ENCODE peak calls at places on chromosomes 7 and 10, in nine cellular contexts. One of them, this sample, is unnamed.

GRCh38 chr7:20839196-20839735 is 52.6 kb upstream of the SP8 start:
- DNase-seq in cardiac muscle cell: no peak
- DNase-seq in fibroblast of lung: no peak
- DNase-seq in CD8-positive, alpha-beta memory T cell: no peak
- DNase-seq in lower lobe of right lung: no peak
- DNase-seq in psoas muscle: no peak
- DNase-seq in adipocyte: no peak
- DNase-seq in right cardiac atrium: no peak
- DNase-seq in heart left ventricle: no peak
- DNase-seq in this sample: no peak

GRCh38 chr7:95246935-95247370 is 77.4 kb downstream of the PON1 start:
- DNase-seq in fibroblast of lung: peak; percentile 86
- DNase-seq in cardiac muscle cell: peak; percentile 90
- DNase-seq in heart left ventricle: no peak
- DNase-seq in psoas muscle: no peak
- DNase-seq in CD8-positive, alpha-beta memory T cell: peak; percentile 4
- DNase-seq in lower lobe of right lung: no peak
- DNase-seq in right cardiac atrium: peak; percentile 22
- DNase-seq in adipocyte: peak; percentile 85
- DNase-seq in this sample: no peak

GRCh38 chr10:73625884-73626753 is 15.2 kb downstream of the MYOZ1 start:
- DNase-seq in heart left ventricle: peak; percentile 93
- DNase-seq in lower lobe of right lung: peak; percentile 97
- DNase-seq in cardiac muscle cell: peak; percentile 98
- DNase-seq in CD8-positive, alpha-beta memory T cell: peak; percentile 92
- DNase-seq in adipocyte: peak; percentile 100
- DNase-seq in fibroblast of lung: peak; percentile 98
- DNase-seq in right cardiac atrium: peak; percentile 98
- DNase-seq in psoas muscle: peak; percentile 90
- DNase-seq in this sample: peak; percentile 91

GRCh38 chr10:68428396-68428795 is 21.3 kb upstream of the RUFY2 start:
- DNase-seq in adipocyte: no peak
- DNase-seq in cardiac muscle cell: no peak
- DNase-seq in lower lobe of right lung: no peak
- DNase-seq in CD8-positive, alpha-beta memory T cell: no peak
- DNase-seq in psoas muscle: no peak
- DNase-seq in heart left ventricle: no peak
- DNase-seq in right cardiac atrium: no peak
- DNase-seq in fibroblast of lung: peak; percentile 46
- DNase-seq in this sample: no peak

GRCh38 chr10:69912584-69912983 is 110.9 kb downstream of the COL13A1 start:
- DNase-seq in lower lobe of right lung: no peak
- DNase-seq in right cardiac atrium: no peak
- DNase-seq in CD8-positive, alpha-beta memory T cell: no peak
- DNase-seq in fibroblast of lung: peak; percentile 25
- DNase-seq in cardiac muscle cell: peak; percentile 24
- DNase-seq in heart left ventricle: no peak
- DNase-seq in psoas muscle: no peak
- DNase-seq in adipocyte: no peak
- DNase-seq in this sample: no peak

GRCh38 chr7:139618482-139619366 is 95.2 kb downstream of the CLEC2L start:
- DNase-seq in CD8-positive, alpha-beta memory T cell: peak; percentile 43
- DNase-seq in psoas muscle: no peak
- DNase-seq in right cardiac atrium: peak; percentile 79
- DNase-seq in lower lobe of right lung: no peak
- DNase-seq in cardiac muscle cell: peak; percentile 55
- DNase-seq in heart left ventricle: no peak
- DNase-seq in fibroblast of lung: peak; percentile 44
- DNase-seq in adipocyte: peak; percentile 70
- DNase-seq in this sample: peak; percentile 56

GRCh38 chr10:46236537-46236887 is 50.3 kb upstream of the ANTXRL start:
- DNase-seq in adipocyte: no peak
- DNase-seq in right cardiac atrium: no peak
- DNase-seq in heart left ventricle: no peak
- DNase-seq in CD8-positive, alpha-beta memory T cell: no peak
- DNase-seq in psoas muscle: no peak
- DNase-seq in fibroblast of lung: no peak
- DNase-seq in lower lobe of right lung: no peak
- DNase-seq in cardiac muscle cell: no peak
- DNase-seq in this sample: no peak

GRCh38 chr7:43954524-43955228 is 28.4 kb downstream of the UBE2D4 start:
- DNase-seq in CD8-positive, alpha-beta memory T cell: no peak
- DNase-seq in heart left ventricle: no peak
- DNase-seq in psoas muscle: no peak
- DNase-seq in adipocyte: peak; percentile 54
- DNase-seq in right cardiac atrium: no peak
- DNase-seq in fibroblast of lung: peak; percentile 66
- DNase-seq in cardiac muscle cell: peak; percentile 61
- DNase-seq in lower lobe of right lung: no peak
- DNase-seq in this sample: no peak

GRCh38 chr10:61899997-61900828 is 1.3 kb upstream of the ARID5B start:
- DNase-seq in adipocyte: peak; percentile 93
- DNase-seq in right cardiac atrium: peak; percentile 78
- DNase-seq in cardiac muscle cell: peak; percentile 84
- DNase-seq in fibroblast of lung: peak; percentile 92
- DNase-seq in CD8-positive, alpha-beta memory T cell: peak; percentile 60
- DNase-seq in psoas muscle: peak; percentile 48
- DNase-seq in heart left ventricle: peak; percentile 80
- DNase-seq in lower lobe of right lung: peak; percentile 77
- DNase-seq in this sample: peak; percentile 60

GRCh38 chr10:11245510-11245909 is 227.8 kb downstream of the CELF2 start:
- DNase-seq in fibroblast of lung: no peak
- DNase-seq in lower lobe of right lung: no peak
- DNase-seq in cardiac muscle cell: no peak
- DNase-seq in heart left ventricle: no peak
- DNase-seq in CD8-positive, alpha-beta memory T cell: no peak
- DNase-seq in right cardiac atrium: no peak
- DNase-seq in adipocyte: no peak
- DNase-seq in psoas muscle: no peak
- DNase-seq in this sample: no peak

GRCh38 chr10:99236627-99237309 is 1.1 kb upstream of the HPSE2 start:
- DNase-seq in lower lobe of right lung: no peak
- DNase-seq in adipocyte: no peak
- DNase-seq in right cardiac atrium: no peak
- DNase-seq in psoas muscle: no peak
- DNase-seq in CD8-positive, alpha-beta memory T cell: no peak
- DNase-seq in fibroblast of lung: no peak
- DNase-seq in cardiac muscle cell: no peak
- DNase-seq in heart left ventricle: no peak
- DNase-seq in this sample: no peak

GRCh38 chr7:142168746-142169145 is 57.2 kb downstream of the MGAM2 start:
- DNase-seq in fibroblast of lung: no peak
- DNase-seq in adipocyte: peak; percentile 38
- DNase-seq in cardiac muscle cell: no peak
- DNase-seq in CD8-positive, alpha-beta memory T cell: no peak
- DNase-seq in heart left ventricle: no peak
- DNase-seq in psoas muscle: no peak
- DNase-seq in lower lobe of right lung: no peak
- DNase-seq in right cardiac atrium: no peak
- DNase-seq in this sample: no peak

GRCh38 chr10:93478873-93479272 is 3.3 kb downstream of the MYOF start:
- DNase-seq in right cardiac atrium: no peak
- DNase-seq in CD8-positive, alpha-beta memory T cell: no peak
- DNase-seq in psoas muscle: no peak
- DNase-seq in cardiac muscle cell: no peak
- DNase-seq in fibroblast of lung: no peak
- DNase-seq in lower lobe of right lung: no peak
- DNase-seq in adipocyte: no peak
- DNase-seq in heart left ventricle: no peak
- DNase-seq in this sample: no peak

GRCh38 chr7:64371116-64371515 is 57.4 kb downstream of the ZNF736 start:
- DNase-seq in heart left ventricle: no peak
- DNase-seq in cardiac muscle cell: no peak
- DNase-seq in adipocyte: no peak
- DNase-seq in fibroblast of lung: no peak
- DNase-seq in CD8-positive, alpha-beta memory T cell: no peak
- DNase-seq in psoas muscle: no peak
- DNase-seq in lower lobe of right lung: no peak
- DNase-seq in right cardiac atrium: no peak
- DNase-seq in this sample: no peak

GRCh38 chr7:64373017-64373416 is 59.3 kb downstream of the ZNF736 start:
- DNase-seq in adipocyte: no peak
- DNase-seq in right cardiac atrium: no peak
- DNase-seq in lower lobe of right lung: no peak
- DNase-seq in psoas muscle: no peak
- DNase-seq in cardiac muscle cell: no peak
- DNase-seq in heart left ventricle: no peak
- DNase-seq in fibroblast of lung: no peak
- DNase-seq in CD8-positive, alpha-beta memory T cell: no peak
- DNase-seq in this sample: no peak
- H3K9me3 ChIP-seq in adipocyte: peaks cover 22% of the 10 kb centered on the region
- H3K9me3 ChIP-seq in right cardiac atrium: no peaks in the 10 kb centered on the region
- H3K9me3 ChIP-seq in lower lobe of right lung: peaks cover 21% of the 10 kb centered on the region
- H3K9me3 ChIP-seq in psoas muscle: peaks cover 7% of the 10 kb centered on the region
- H3K9me3 ChIP-seq in cardiac muscle cell: no peaks in the 10 kb centered on the region
- H3K9me3 ChIP-seq in heart left ventricle: no peaks in the 10 kb centered on the region
- H3K9me3 ChIP-seq in fibroblast of lung: no peaks in the 10 kb centered on the region
- H3K9me3 ChIP-seq in CD8-positive, alpha-beta memory T cell: peaks cover 7% of the 10 kb centered on the region
- H3K9me3 ChIP-seq in this sample: no peaks in the 10 kb centered on the region

GRCh38 chr7:150372271-150373048 is 3.8 kb downstream of the REPIN1 start:
- DNase-seq in lower lobe of right lung: no peak
- DNase-seq in adipocyte: no peak
- DNase-seq in CD8-positive, alpha-beta memory T cell: no peak
- DNase-seq in psoas muscle: no peak
- DNase-seq in heart left ventricle: no peak
- DNase-seq in fibroblast of lung: no peak
- DNase-seq in right cardiac atrium: peak; percentile 53
- DNase-seq in cardiac muscle cell: no peak
- DNase-seq in this sample: no peak
- H3K4me3 ChIP-seq in lower lobe of right lung: no peak overlapping the region
- H3K4me3 ChIP-seq in adipocyte: no peak overlapping the region
- H3K4me3 ChIP-seq in CD8-positive, alpha-beta memory T cell: no peak overlapping the region
- H3K4me3 ChIP-seq in psoas muscle: no peak overlapping the region
- H3K4me3 ChIP-seq in heart left ventricle: no peak overlapping the region
- H3K4me3 ChIP-seq in fibroblast of lung: no peak overlapping the region
- H3K4me3 ChIP-seq in right cardiac atrium: no peak overlapping the region
- H3K4me3 ChIP-seq in cardiac muscle cell: no peak overlapping the region
- H3K4me3 ChIP-seq in this sample: no peak overlapping the region

DNA sequence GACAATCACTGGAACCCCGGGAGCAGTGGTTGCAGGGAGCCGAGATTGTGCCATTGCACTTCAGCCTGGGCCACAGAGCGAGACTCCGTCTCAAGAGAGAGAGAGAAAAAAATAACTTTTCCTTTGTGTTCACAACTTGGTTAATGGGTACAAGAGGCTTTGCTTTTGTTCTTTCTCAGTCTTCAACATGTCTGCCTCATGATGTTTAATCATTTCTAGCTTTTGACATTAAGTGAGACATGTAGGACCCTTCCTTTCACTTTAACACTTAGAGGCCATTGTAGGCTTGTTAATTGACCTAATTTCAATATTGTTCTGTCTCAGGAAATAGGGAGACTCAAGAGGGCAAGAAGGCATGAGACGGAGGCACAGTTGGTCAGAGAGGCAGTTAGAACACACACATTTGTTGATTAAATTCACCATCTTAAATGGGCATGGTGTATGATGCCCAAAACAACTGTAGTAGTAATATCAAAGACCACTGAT is 9.3 kb upstream of the CRCP start:
- DNase-seq in lower lobe of right lung: no peak
- DNase-seq in CD8-positive, alpha-beta memory T cell: no peak
- DNase-seq in heart left ventricle: no peak
- DNase-seq in fibroblast of lung: no peak
- DNase-seq in right cardiac atrium: no peak
- DNase-seq in adipocyte: no peak
- DNase-seq in cardiac muscle cell: no peak
- DNase-seq in psoas muscle: no peak
- DNase-seq in this sample: no peak
- H3K9me3 ChIP-seq in lower lobe of right lung: no peaks in the 10 kb centered on the region
- H3K9me3 ChIP-seq in CD8-positive, alpha-beta memory T cell: no peaks in the 10 kb centered on the region
- H3K9me3 ChIP-seq in heart left ventricle: no peaks in the 10 kb centered on the region
- H3K9me3 ChIP-seq in fibroblast of lung: no peaks in the 10 kb centered on the region
- H3K9me3 ChIP-seq in right cardiac atrium: no peaks in the 10 kb centered on the region
- H3K9me3 ChIP-seq in adipocyte: no peaks in the 10 kb centered on the region
- H3K9me3 ChIP-seq in cardiac muscle cell: no peaks in the 10 kb centered on the region
- H3K9me3 ChIP-seq in psoas muscle: no peaks in the 10 kb centered on the region
- H3K9me3 ChIP-seq in this sample: no peaks in the 10 kb centered on the region

GRCh38 chr7:73738612-73739386 is at the start of gene ABHD11:
- DNase-seq in lower lobe of right lung: peak; percentile 97
- DNase-seq in cardiac muscle cell: peak; percentile 98
- DNase-seq in CD8-positive, alpha-beta memory T cell: peak; percentile 98
- DNase-seq in psoas muscle: peak; percentile 96
- DNase-seq in fibroblast of lung: peak; percentile 95
- DNase-seq in adipocyte: peak; percentile 99
- DNase-seq in heart left ventricle: peak; percentile 99
- DNase-seq in right cardiac atrium: peak; percentile 98
- DNase-seq in this sample: peak; percentile 100

GRCh38 chr7:73736885-73737284 is 1.7 kb downstream of the ABHD11 start:
- DNase-seq in right cardiac atrium: no peak
- DNase-seq in lower lobe of right lung: no peak
- DNase-seq in psoas muscle: no peak
- DNase-seq in fibroblast of lung: no peak
- DNase-seq in adipocyte: no peak
- DNase-seq in CD8-positive, alpha-beta memory T cell: no peak
- DNase-seq in heart left ventricle: no peak
- DNase-seq in cardiac muscle cell: no peak
- DNase-seq in this sample: no peak

GRCh38 chr7:73739387-73739767 is 775 bp upstream of the ABHD11 start:
- DNase-seq in CD8-positive, alpha-beta memory T cell: no peak
- DNase-seq in heart left ventricle: peak; percentile 51
- DNase-seq in psoas muscle: no peak
- DNase-seq in cardiac muscle cell: no peak
- DNase-seq in adipocyte: no peak
- DNase-seq in right cardiac atrium: no peak
- DNase-seq in lower lobe of right lung: no peak
- DNase-seq in fibroblast of lung: no peak
- DNase-seq in this sample: no peak

GRCh38 chr7:73738220-73738611 is 386 bp downstream of the ABHD11 start:
- DNase-seq in lower lobe of right lung: peak; percentile 72
- DNase-seq in cardiac muscle cell: peak; percentile 66
- DNase-seq in heart left ventricle: peak; percentile 79
- DNase-seq in psoas muscle: peak; percentile 63
- DNase-seq in CD8-positive, alpha-beta memory T cell: peak; percentile 49
- DNase-seq in adipocyte: peak; percentile 78
- DNase-seq in fibroblast of lung: peak; percentile 49
- DNase-seq in right cardiac atrium: no peak
- DNase-seq in this sample: peak; percentile 39

DNA sequence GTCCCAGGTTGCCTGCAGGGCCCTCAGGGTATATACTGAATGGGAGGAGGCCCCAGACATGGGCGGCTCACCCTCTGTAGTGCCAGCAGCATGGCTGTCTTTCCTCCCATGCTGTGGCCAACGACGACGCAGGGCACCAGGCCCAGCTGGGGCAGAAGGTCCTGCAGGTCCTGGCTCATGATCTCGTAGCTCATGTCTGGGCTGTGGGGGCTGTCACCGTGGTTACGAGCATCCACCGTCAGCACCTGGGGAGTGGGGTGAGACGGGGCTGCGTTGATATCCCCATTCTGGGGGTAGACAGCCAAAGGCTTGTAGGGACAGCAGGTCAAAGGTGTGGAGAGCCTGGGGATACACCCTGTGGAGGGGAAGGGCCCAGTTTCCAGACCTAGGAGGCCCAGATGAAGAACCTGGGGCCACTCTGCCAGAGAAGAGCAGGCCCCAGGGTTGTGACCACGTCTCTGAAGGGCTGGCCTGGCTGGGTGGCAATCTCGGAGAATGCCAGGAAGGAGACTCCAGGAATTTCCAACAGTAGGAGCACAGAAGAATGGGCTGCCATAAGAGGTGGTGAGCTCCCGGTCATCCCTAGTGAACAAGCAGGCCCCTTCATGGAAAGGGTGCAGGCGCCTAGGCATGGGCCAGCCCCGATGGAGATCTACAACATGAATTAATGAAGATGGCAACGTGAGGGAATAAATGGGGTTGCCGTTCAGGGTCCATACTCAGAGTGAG is 947 bp downstream of the ABHD11 start:
- DNase-seq in fibroblast of lung: no peak
- DNase-seq in cardiac muscle cell: no peak
- DNase-seq in adipocyte: no peak
- DNase-seq in psoas muscle: no peak
- DNase-seq in heart left ventricle: peak; percentile 43
- DNase-seq in right cardiac atrium: peak; percentile 61
- DNase-seq in lower lobe of right lung: peak; percentile 54
- DNase-seq in CD8-positive, alpha-beta memory T cell: no peak
- DNase-seq in this sample: no peak
- H3K4me3 ChIP-seq in fibroblast of lung: peak overlapping the region; percentile 95
- H3K4me3 ChIP-seq in cardiac muscle cell: peak overlapping the region; percentile 48
- H3K4me3 ChIP-seq in adipocyte: peak overlapping the region; percentile 94
- H3K4me3 ChIP-seq in psoas muscle: peak overlapping the region; percentile 91
- H3K4me3 ChIP-seq in heart left ventricle: peak overlapping the region; percentile 65
- H3K4me3 ChIP-seq in right cardiac atrium: peak overlapping the region; percentile 42
- H3K4me3 ChIP-seq in lower lobe of right lung: peak overlapping the region; percentile 94
- H3K4me3 ChIP-seq in CD8-positive, alpha-beta memory T cell: peak overlapping the region; percentile 83
- H3K4me3 ChIP-seq in this sample: peak overlapping the region; percentile 76